ENCODE peak calls at places on chromosomes 5 and 9, in six cellular contexts. Z, P, Q, O, Y and S are unnamed samples.

GRCh38 chr5:77906806-77907205 is 130.7 kb upstream of the TBCA start:
- DNase-seq in Y (no peak), P (no peak), O (no peak), Z (peak), Q (no peak), S (no peak)

GRCh38 chr9:121269888-121270254 is 1.9 kb downstream of the GSN start:
- DNase-seq in Y (no peak), P (no peak), Q (no peak), Z (no peak), O (no peak), S (no peak)

GRCh38 chr5:138649775-138650174 is 74.6 kb upstream of the HSPA9 start:
- DNase-seq in Q (no peak), P (no peak), O (no peak), Y (no peak), Z (no peak), S (no peak)

GRCh38 chr9:9914174-9914573 is 698.6 kb downstream of the PTPRD start:
- DNase-seq in P (peak), O (peak), Z (no peak), Q (no peak), Y (no peak), S (no peak)

GRCh38 chr5:122523776-122524175 is 211.7 kb downstream of the SNCAIP start:
- DNase-seq in Y (no peak), Q (no peak), Z (no peak), P (no peak), O (no peak), S (no peak)

GRCh38 chr5:177310757-177311173 is 933 bp downstream of the MXD3 start:
- DNase-seq in O (no peak), Z (peak), Q (peak), Y (no peak), P (no peak), S (no peak)

GRCh38 chr9:129480705-129481104 is 140.2 kb downstream of the C9orf50 start:
- DNase-seq in Q (no peak), P (no peak), O (no peak), Y (no peak), Z (no peak), S (no peak)

GRCh38 chr5:133453825-133454224 is 158.5 kb downstream of the FSTL4 start:
- DNase-seq in O (no peak), P (no peak), Q (no peak), Y (no peak), Z (no peak), S (peak)

GRCh38 chr5:133321833-133322420 is 270.1 kb downstream of the HSPA4 start:
- DNase-seq in Q (no peak), O (no peak), P (no peak), Y (peak), Z (no peak), S (no peak)

GRCh38 chr9:76181020-76181641 is 213.1 kb downstream of the RFK start:
- DNase-seq in Y (no peak), Q (no peak), P (no peak), Z (peak), O (peak), S (no peak)

GRCh38 chr5:93607367-93608258 is 24.6 kb downstream of the NR2F1 start:
- DNase-seq in Q (no peak), Z (peak), P (peak), O (peak), Y (no peak), S (peak)

GRCh38 chr5:81572201-81572600 is 178.3 kb upstream of the ACOT12 start:
- DNase-seq in Z (no peak), Q (no peak), Y (no peak), O (no peak), P (no peak), S (no peak)

GRCh38 chr9:2158729-2159128 is 143.6 kb downstream of the SMARCA2 start:
- DNase-seq in Z (no peak), P (no peak), Y (no peak), O (no peak), Q (no peak), S (no peak)

GRCh38 chr9:104984994-104985393 is 57.0 kb upstream of the ABCA1 start:
- DNase-seq in P (no peak), Y (no peak), Z (no peak), Q (no peak), O (no peak), S (peak)

GRCh38 chr9:133059623-133060022 is 2.2 kb upstream of the CEL start:
- DNase-seq in P (no peak), Z (no peak), O (no peak), Y (no peak), Q (no peak), S (peak)

GRCh38 chr5:134258896-134259295 is 33.0 kb upstream of the PPP2CA start:
- DNase-seq in Q (no peak), O (no peak), Z (no peak), Y (no peak), P (no peak), S (no peak)

GRCh38 chr5:113367586-113367985 is 67.2 kb downstream of the TSSK1B start:
- DNase-seq in Q (no peak), O (no peak), Y (no peak), P (no peak), Z (no peak), S (peak)

GRCh38 chr5:113376640-113377039 is 58.1 kb downstream of the TSSK1B start:
- DNase-seq in O (no peak), Y (no peak), Q (no peak), P (no peak), Z (no peak), S (no peak)

GRCh38 chr5:113375492-113376060 is 59.2 kb downstream of the TSSK1B start:
- DNase-seq in O (no peak), Q (no peak), Z (no peak), P (no peak), Y (no peak), S (no peak)

GRCh38 chr5:113371788-113372196 is 63.0 kb downstream of the TSSK1B start:
- DNase-seq in O (no peak), Z (no peak), Y (no peak), P (no peak), Q (no peak), S (no peak)
- TF ChIP-seq SMC3 in O (no peak), Z (no peak), Y (no peak), P (no peak), Q (no peak), S (no peak)

DNA sequence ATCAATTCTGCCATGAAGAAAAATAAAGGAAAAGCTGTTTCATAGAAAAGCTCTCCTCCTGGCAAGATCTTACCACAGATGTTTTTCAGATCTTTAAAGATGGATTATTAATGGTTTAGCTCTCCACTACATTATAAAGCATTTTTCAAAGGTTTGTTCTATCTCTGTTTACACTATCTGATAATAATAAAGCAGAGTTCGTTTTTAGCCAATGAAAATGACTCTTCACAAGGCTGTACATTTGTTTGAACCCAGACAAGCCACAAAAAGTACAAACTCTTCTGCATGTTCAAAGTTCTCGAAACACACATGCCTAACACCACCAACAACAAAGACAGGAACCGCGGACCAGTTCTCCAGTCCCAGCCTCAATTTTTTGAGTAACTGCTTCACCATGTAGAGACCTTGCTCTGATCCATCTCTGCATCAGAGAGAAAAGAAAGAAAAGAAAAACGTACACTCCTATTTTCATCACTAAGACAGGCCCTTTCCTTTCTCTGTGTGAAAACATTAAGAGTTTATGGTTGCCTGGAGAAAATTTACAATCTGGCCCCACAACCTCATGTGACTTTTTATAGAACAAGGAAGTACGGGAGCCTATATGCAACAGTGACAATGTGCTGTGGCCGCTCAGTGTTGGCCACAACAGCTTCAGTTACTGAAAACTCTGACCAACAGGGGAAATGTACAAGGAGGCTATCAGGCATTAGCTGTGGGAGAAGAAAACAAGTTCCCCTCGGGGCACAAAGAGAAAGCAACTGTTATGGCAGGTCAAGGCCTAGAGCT is 273.1 kb upstream of the PTGER4 start:
- DNase-seq in Y (no peak), Q (no peak), P (peak), Z (no peak), O (no peak), S (no peak)
- H3K27ac ChIP-seq in Y (peak), Q (no peak), P (peak), Z (no peak), O (no peak), S (no peak)

GRCh38 chr5:178462846-178463245 is 127.3 kb downstream of the COL23A1 start:
- DNase-seq in P (no peak), O (no peak), Z (no peak), Q (no peak), Y (no peak), S (no peak)
- TF ChIP-seq SMC3 in P (no peak), O (no peak), Z (no peak), Q (no peak), Y (no peak), S (no peak)

GRCh38 chr9:119802115-119802514 is 432.9 kb upstream of the BRINP1 start:
- DNase-seq in Q (no peak), O (no peak), Z (no peak), Y (no peak), P (no peak), S (no peak)
- H3K27ac ChIP-seq in Q (no peak), O (no peak), Z (no peak), Y (no peak), P (no peak), S (no peak)

GRCh38 chr9:117545846-117546245 is 131.0 kb upstream of the ASTN2 start:
- DNase-seq in Y (no peak), Z (no peak), Q (no peak), P (no peak), O (no peak), S (no peak)

GRCh38 chr9:117548556-117548955 is 133.7 kb upstream of the ASTN2 start:
- DNase-seq in Q (no peak), P (no peak), Y (no peak), O (no peak), Z (no peak), S (no peak)

GRCh38 chr9:117547904-117548303 is 133.0 kb upstream of the ASTN2 start:
- DNase-seq in Q (no peak), O (no peak), Z (no peak), P (no peak), Y (no peak), S (no peak)

GRCh38 chr9:117547321-117547720 is 132.5 kb upstream of the ASTN2 start:
- DNase-seq in Z (no peak), Q (no peak), P (no peak), O (no peak), Y (no peak), S (no peak)

DNA sequence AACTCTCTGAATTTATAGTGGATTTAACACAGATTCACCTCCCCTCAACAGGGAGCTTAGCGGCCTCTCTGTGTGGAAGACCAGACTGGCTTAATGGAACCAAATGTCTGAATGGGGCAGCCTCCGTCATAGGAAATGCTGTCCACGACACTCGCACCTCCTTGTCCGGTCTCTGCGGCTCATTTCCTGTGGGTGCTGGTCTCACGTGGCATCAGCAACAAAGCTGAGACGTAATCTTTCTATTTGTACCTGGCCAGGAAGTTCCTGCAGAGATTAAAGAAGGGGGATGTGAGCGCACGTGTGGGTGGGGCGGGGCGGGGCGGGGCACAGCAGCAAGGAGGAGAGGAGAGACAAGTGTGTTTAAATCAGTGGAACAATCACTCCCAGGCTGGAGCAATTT is 132.0 kb upstream of the ASTN2 start:
- DNase-seq in Q (no peak), P (no peak), Z (no peak), O (peak), Y (no peak), S (peak)
- TF ChIP-seq SMC3 in Q (no peak), P (no peak), Z (no peak), O (no peak), Y (no peak), S (no peak)

GRCh38 chr5:1522601-1523479 is 920 bp downstream of the LPCAT1 start:
- DNase-seq in Q (peak), O (no peak), P (no peak), Z (no peak), Y (no peak), S (peak)
- H3K27ac ChIP-seq in Q (no peak), O (peak), P (peak), Z (peak), Y (peak), S (no peak)

GRCh38 chr5:151451626-151452520 is 4.5 kb downstream of the SLC36A1 start:
- DNase-seq in Y (peak), O (peak), Z (peak), P (peak), Q (peak), S (no peak)

GRCh38 chr5:151454889-151455288 is 7.5 kb downstream of the SLC36A1 start:
- DNase-seq in Q (no peak), Z (no peak), Y (no peak), O (no peak), P (no peak), S (no peak)

GRCh38 chr5:151450605-151451004 is 3.2 kb downstream of the SLC36A1 start:
- DNase-seq in P (peak), Z (peak), Y (no peak), Q (no peak), O (no peak), S (no peak)

GRCh38 chr5:151456321-151456940 is 9.0 kb downstream of the SLC36A1 start:
- DNase-seq in Z (no peak), P (no peak), Y (no peak), Q (no peak), O (no peak), S (no peak)

DNA sequence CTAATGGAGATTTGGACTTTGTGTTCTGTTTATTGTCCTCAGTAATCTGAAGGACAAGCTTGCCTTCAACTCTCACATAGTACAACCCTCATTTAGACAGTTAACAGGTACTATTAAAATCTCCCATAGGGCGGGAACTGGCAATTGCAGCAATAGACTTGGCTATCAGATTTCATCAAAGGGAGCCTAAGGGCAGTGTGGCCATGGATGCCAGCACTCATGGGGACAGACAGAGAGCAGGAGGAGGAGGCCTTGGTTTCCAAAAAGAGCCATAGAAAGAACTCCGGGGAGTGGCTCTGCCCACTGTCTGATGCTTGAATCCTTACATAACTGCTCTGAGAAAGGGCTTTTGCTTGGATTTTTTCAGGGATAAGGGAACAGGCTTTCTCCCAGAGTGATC is 6.8 kb downstream of the SLC36A1 start:
- DNase-seq in Y (no peak), P (no peak), Q (no peak), Z (no peak), O (no peak), S (no peak)
- TF ChIP-seq SMC3 in Y (no peak), P (no peak), Q (no peak), Z (no peak), O (no peak), S (no peak)

DNA sequence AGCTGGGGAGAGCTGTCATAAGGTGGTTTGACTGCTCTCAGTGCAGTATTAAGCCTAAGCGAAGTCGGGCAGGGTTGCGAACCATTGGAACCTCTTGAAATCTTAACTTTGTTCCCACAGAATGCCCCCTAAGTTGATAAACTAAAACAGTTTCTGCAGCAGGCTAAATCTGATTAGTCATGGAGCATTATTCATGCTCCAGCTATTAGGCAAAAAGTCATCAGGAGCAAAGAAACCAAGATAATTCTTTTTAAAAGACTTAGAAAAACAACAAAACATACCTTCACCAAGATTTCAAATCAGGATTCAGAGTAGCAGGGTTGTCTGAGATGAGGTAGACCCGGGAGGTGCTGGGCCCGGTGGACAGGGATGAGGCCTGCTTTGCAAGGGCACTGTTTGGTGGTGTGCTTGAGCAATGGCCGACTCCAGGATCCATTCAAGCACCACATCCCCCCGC is 69.9 kb upstream of the PLPP1 start:
- DNase-seq in O (no peak), Y (no peak), Q (no peak), Z (peak), P (no peak), S (no peak)
- H3K27ac ChIP-seq in O (peak), Y (no peak), Q (no peak), Z (peak), P (no peak), S (peak)